ENCODE peak calls at places on chromosomes 16 and 17, in four cellular contexts. R is NCI-H460; X is activated gamma-delta T cell treated with anti-CD3 and anti-CD28 coated beads, Interleukin-2, amount 50 U/mL, for 16 hours; L is activated naive CD4-positive, alpha-beta T cell treated with anti-CD3 and anti-CD28 coated beads, Interleukin-2, amount 10 ng/mL, durations not matched to agents 7 days and 5 days. G is an unnamed sample.

GRCh38 chr16:11994187-11995119 is 17.9 kb downstream of the SNX29 start:
- DNase-seq in R (no peak), X (no peak), L (no peak), G (peak)

GRCh38 chr16:83842755-83843507 is 35.2 kb downstream of the HSBP1 start:
- DNase-seq in R (no peak), X (no peak), L (no peak), G (no peak)

GRCh38 chr16:822174-822908 is 21.8 kb upstream of the GNG13 start:
- DNase-seq in R (no peak), X (no peak), L (no peak), G (no peak)

GRCh38 chr17:1109606-1110523 is 69.9 kb downstream of the ABR start:
- DNase-seq in R (no peak), X (no peak), L (no peak), G (no peak)

GRCh38 chr16:85498607-85499006 is 114.5 kb upstream of the GSE1 start:
- DNase-seq in R (no peak), X (no peak), L (no peak), G (no peak)

GRCh38 chr17:8826808-8827435 is 27.8 kb upstream of the MFSD6L start:
- DNase-seq in R (no peak), X (no peak), L (no peak), G (no peak)

GRCh38 chr16:81403208-81403600 is 41.4 kb upstream of the CMIP start:
- DNase-seq in R (no peak), X (no peak), L (no peak), G (no peak)

GRCh38 chr17:37848690-37849616 is 75.3 kb upstream of the TBC1D3K start:
- DNase-seq in R (peak), X (no peak), L (peak), G (peak)